ENCODE peak calls at places on chromosomes 6 and 20, in eight cellular contexts. X is PC-3; J is CD8-positive, alpha-beta T cell; Z is endodermal cell; L is thyroid gland; F is prostate gland; V is astrocyte; C is uterus. B is an unnamed sample. For H3K4me1 and H3K36me3, the result is how much of the 10 kb centered on the place peaks cover.

GRCh38 chr20:54345301-54345724 is 130.1 kb upstream of the DOK5 start:
- DNase-seq in V (peak), F (no peak), Z (no peak), L (no peak), C (no peak), J (no peak), X (peak), B (no peak)

GRCh38 chr20:51628533-51629398 is 86.2 kb upstream of the NFATC2 start:
- DNase-seq in C (peak), L (no peak), X (no peak), F (no peak), J (no peak), V (peak), Z (no peak), B (no peak)

GRCh38 chr20:53748821-53749402 is 155.3 kb upstream of the ZNF217 start:
- DNase-seq in J (no peak), F (no peak), Z (no peak), C (no peak), X (peak), V (peak), L (no peak), B (no peak)

GRCh38 chr6:85920782-85921181 is 278.1 kb upstream of the SYNCRIP start:
- DNase-seq in C (no peak), F (peak), V (no peak), J (no peak), X (peak), L (peak), Z (peak), B (no peak)

GRCh38 chr6:22925304-22925835 is 356.0 kb downstream of the HDGFL1 start:
- DNase-seq in Z (no peak), X (no peak), J (no peak), V (no peak), F (no peak), L (no peak), C (no peak), B (no peak)

GRCh38 chr6:10446548-10446947 is 31.7 kb upstream of the TFAP2A start:
- DNase-seq in J (no peak), V (no peak), C (no peak), Z (no peak), X (no peak), L (no peak), F (no peak), B (no peak)

GRCh38 chr20:38649275-38649891 is 47.8 kb downstream of the ARHGAP40 start:
- DNase-seq in J (no peak), Z (peak), F (no peak), X (peak), V (peak), C (no peak), L (no peak), B (peak)

GRCh38 chr20:40160151-40160550 is 528.9 kb downstream of the MAFB start:
- DNase-seq in Z (peak), L (peak), V (no peak), C (peak), X (peak), J (no peak), F (peak), B (peak)

GRCh38 chr6:33717857-33718552 is 6.5 kb upstream of the UQCC2 start:
- DNase-seq in F (peak), X (no peak), V (no peak), J (no peak), L (no peak), Z (no peak), C (peak), B (no peak)

GRCh38 chr20:51021067-51022025 is 1.6 kb downstream of the KCNG1 start:
- DNase-seq in X (peak), L (no peak), F (no peak), J (no peak), V (peak), Z (peak), C (no peak), B (no peak)

GRCh38 chr6:15554728-15555100 is 108.1 kb downstream of the DTNBP1 start:
- DNase-seq in C (no peak), J (no peak), V (no peak), Z (no peak), L (no peak), X (no peak), F (no peak), B (no peak)

GRCh38 chr20:58963060-58963584 is 17.9 kb upstream of the NELFCD start:
- DNase-seq in C (no peak), V (no peak), X (no peak), Z (peak), F (no peak), L (no peak), J (no peak), B (peak)

GRCh38 chr6:144310761-144311160 is 25.6 kb downstream of the UTRN start:
- DNase-seq in C (no peak), J (no peak), X (no peak), Z (no peak), F (no peak), V (no peak), L (no peak), B (no peak)

GRCh38 chr6:169970306-169970988 is 219.0 kb downstream of the ERMARD start:
- DNase-seq in V (no peak), F (no peak), Z (peak), L (no peak), X (no peak), C (peak), J (peak), B (no peak)

GRCh38 chr6:42259841-42260395 is 42.3 kb upstream of the MRPS10 start:
- DNase-seq in V (no peak), L (no peak), F (no peak), C (no peak), X (no peak), J (no peak), Z (no peak), B (no peak)

GRCh38 chr6:134453792-134454510 is 136.0 kb upstream of the SGK1 start:
- DNase-seq in V (no peak), F (no peak), J (no peak), L (no peak), C (no peak), X (peak), Z (peak), B (no peak)

GRCh38 chr6:30885481-30885998 is 1.2 kb downstream of the DDR1 start:
- DNase-seq in J (no peak), V (peak), X (peak), C (no peak), Z (no peak), F (peak), L (peak), B (no peak)

GRCh38 chr6:165178056-165178455 is 131.3 kb downstream of the C6orf118 start:
- DNase-seq in X (peak), C (no peak), Z (no peak), L (no peak), F (no peak), V (peak), J (no peak), B (no peak)

GRCh38 chr20:49891486-49891885 is 23.8 kb downstream of the SPATA2 start:
- DNase-seq in F (no peak), Z (peak), C (no peak), L (no peak), V (no peak), X (no peak), J (no peak), B (no peak)

GRCh38 chr20:34443546-34443945 is 72.7 kb upstream of the DYNLRB1 start:
- DNase-seq in X (no peak), V (no peak), C (no peak), J (no peak), L (no peak), Z (no peak), F (no peak), B (no peak)

GRCh38 chr6:25652007-25652515 is at the start of gene SCGN:
- DNase-seq in J (no peak), L (peak), X (peak), Z (peak), F (peak), V (peak), C (no peak), B (peak)

GRCh38 chr6:163191704-163192537 is 222.6 kb upstream of the QKI start:
- DNase-seq in C (no peak), V (no peak), J (no peak), X (no peak), Z (no peak), F (no peak), L (no peak), B (no peak)

GRCh38 chr20:17490501-17490900 is 40.7 kb downstream of the BFSP1 start:
- DNase-seq in C (no peak), X (no peak), F (no peak), J (no peak), Z (no peak), V (no peak), L (no peak), B (no peak)
- TF ChIP-seq CTCF in C (no peak), X (no peak), F (no peak), J (no peak), Z (no peak), V (no peak), L (no peak), B (no peak)

DNA sequence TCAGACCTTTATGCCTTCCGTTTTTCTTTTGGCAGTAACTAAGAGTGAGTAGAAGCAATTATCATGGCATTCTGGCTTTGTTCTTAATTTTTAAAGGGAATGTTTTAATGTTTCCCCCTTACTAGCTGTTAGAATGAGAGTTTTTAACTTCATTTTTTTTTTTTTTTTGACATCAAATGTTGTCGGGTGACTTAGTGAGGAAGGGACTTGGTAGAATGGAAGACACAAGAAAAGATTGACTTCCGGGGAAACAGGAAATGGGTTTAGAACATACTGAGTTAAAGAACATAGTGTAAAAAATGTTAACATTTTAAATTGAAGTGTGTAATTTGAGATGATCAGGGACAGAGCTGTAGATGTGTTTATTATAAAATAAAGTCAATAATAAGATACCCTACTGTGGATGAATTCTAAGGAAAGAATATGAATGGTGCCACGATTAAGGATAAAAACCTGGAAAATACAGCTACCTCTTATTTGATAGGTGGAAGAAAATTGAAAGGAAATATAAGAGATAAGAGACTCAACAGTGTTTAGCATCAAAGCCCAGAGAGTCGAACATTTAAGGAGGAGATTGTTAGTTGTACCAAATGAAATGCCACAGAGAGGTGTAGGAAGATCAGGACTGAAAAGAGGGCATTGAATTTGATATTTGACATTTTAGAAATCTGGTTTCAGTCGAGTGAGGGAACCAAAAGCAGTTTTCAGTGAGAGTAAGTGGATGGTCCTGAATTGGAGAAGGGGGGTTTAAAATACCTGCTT is 9.4 kb downstream of the HSF2 start:
- DNase-seq in C (no peak), J (no peak), Z (no peak), L (no peak), X (no peak), F (no peak), V (no peak), B (no peak)
- H3K4me1 ChIP-seq in C (under half), J (half or more), Z (under half), L (under half), X (under half), F (under half), V (under half), B (under half)

DNA sequence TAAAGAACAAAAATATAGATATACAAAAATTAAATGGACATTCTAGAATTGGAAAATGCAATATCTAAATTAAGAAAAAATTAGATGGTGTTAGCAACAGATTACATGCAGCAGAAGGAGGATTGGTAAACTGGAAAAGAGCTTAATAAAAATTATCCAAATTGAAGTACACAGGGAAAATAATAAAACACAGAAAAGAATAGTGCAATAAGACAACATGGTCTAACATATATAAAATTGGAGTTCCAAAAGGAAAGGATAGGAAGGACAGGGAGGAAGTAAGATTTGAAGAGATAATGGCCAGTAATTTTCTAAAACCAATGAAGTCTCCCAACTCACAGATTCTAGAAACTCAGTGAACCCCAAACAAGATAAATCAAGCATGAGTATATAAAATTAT is 194.5 kb downstream of the TBX18 start:
- DNase-seq in J (no peak), V (no peak), X (no peak), L (no peak), Z (no peak), C (no peak), F (no peak), B (no peak)
- H3K36me3 ChIP-seq in J (under half), V (under half), X (under half), L (under half), Z (under half), C (under half), F (under half), B (under half)

GRCh38 chr6:121615493-121615892 is 180.0 kb downstream of the GJA1 start:
- DNase-seq in F (no peak), V (no peak), X (peak), C (no peak), Z (peak), J (no peak), L (no peak), B (no peak)
- TF ChIP-seq CTCF in F (no peak), V (peak), X (peak), C (no peak), Z (peak), J (no peak), L (no peak), B (peak)

GRCh38 chr6:107124934-107125348 is 9.6 kb upstream of the BEND3 start:
- DNase-seq in Z (peak), C (no peak), J (no peak), V (no peak), L (no peak), X (no peak), F (no peak), B (no peak)
- H3K4me1 ChIP-seq in Z (under half), C (under half), J (under half), V (under half), L (under half), X (under half), F (under half), B (under half)

DNA sequence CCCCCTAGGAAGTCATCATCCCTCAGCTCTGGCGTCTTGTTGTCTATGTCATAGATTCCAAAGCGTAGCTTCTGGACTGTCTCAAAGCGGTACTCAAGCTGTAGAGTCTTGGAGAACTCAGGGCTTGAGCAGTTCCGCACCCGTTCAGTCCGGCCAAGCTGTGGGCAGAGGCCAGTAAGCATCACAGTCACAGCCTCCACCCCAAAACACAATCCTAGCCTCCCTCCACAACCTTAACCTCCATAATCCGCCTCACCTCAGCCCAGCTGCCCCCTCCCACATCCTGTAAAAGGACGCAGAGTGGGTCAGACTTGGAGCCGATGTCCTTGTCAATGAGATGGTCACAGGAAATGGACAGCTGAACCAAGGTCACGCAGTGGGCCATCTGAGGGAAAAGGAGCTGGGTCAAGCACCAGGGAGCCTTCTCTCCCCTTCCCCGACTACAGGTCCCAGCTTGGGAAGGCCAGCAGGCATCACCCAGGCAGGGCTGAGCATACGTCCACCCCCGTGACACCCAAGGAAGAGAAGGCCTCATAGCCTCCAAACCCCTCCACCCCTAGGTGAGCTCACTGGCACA is 17.0 kb downstream of the SPAG4 start:
- DNase-seq in X (no peak), F (no peak), L (no peak), J (no peak), Z (no peak), C (no peak), V (no peak), B (no peak)
- H3K36me3 ChIP-seq in X (under half), F (under half), L (under half), J (under half), Z (half or more), C (under half), V (under half), B (under half)